ENCODE peak calls at places on chromosomes 7 and 10, in four cellular contexts. T is GM12878, C is SK-N-SH, W is A549. G is an unnamed sample.

GRCh38 chr10:24299587-24300258 is 90.8 kb downstream of the KIAA1217 start:
- DNase-seq in T (no peak), C (no peak), W (no peak), G (no peak)

GRCh38 chr7:6479067-6479466 is 31.3 kb upstream of the DAGLB start:
- DNase-seq in T (no peak), C (no peak), W (no peak), G (no peak)

GRCh38 chr10:71754562-71754961 is 18.8 kb downstream of the VSIR start:
- DNase-seq in T (no peak), C (no peak), W (no peak), G (no peak)

GRCh38 chr7:64614812-64615211 is 51.1 kb upstream of the ZNF107 start:
- DNase-seq in T (no peak), C (no peak), W (no peak), G (no peak)

GRCh38 chr10:81251457-81252115 is 623.4 kb upstream of the NRG3 start:
- DNase-seq in T (no peak), C (no peak), W (no peak), G (no peak)

GRCh38 chr10:117425908-117426566 is 50.8 kb upstream of the PDZD8 start:
- DNase-seq in T (no peak), C (no peak), W (no peak), G (no peak)

GRCh38 chr7:2689951-2690705 is 2.1 kb downstream of the AMZ1 start:
- DNase-seq in T (no peak), C (no peak), W (no peak), G (no peak)

GRCh38 chr7:37916673-37917660 is at the start of gene SFRP4:
- DNase-seq in T (no peak), C (peak; percentile 77), W (peak; percentile 47), G (peak; percentile 76)

GRCh38 chr7:2722591-2722990 is 34.6 kb downstream of the AMZ1 start:
- DNase-seq in T (no peak), C (no peak), W (no peak), G (no peak)

GRCh38 chr10:100148353-100149211 is 37.2 kb downstream of the ERLIN1 start:
- DNase-seq in T (peak; percentile 61), C (no peak), W (peak; percentile 11), G (peak; percentile 43)

GRCh38 chr10:44818721-44819127 is 92.4 kb upstream of the TMEM72 start:
- DNase-seq in T (no peak), C (no peak), W (no peak), G (no peak)

GRCh38 chr7:8064828-8065227 is 96.2 kb downstream of the GLCCI1 start:
- DNase-seq in T (no peak), C (no peak), W (no peak), G (no peak)

GRCh38 chr7:140857048-140857447 is 67.7 kb downstream of the BRAF start:
- DNase-seq in T (no peak), C (no peak), W (no peak), G (no peak)

GRCh38 chr10:28604567-28605536 is 71.9 kb downstream of the WAC start:
- DNase-seq in T (no peak), C (no peak), W (no peak), G (no peak)

GRCh38 chr10:130109796-130110235 is 814 bp downstream of the C10orf143 start:
- DNase-seq in T (peak; percentile 61), C (peak; percentile 75), W (peak; percentile 58), G (peak; percentile 83)

GRCh38 chr7:91846436-91846835 is 34.1 kb downstream of the MTERF1 start:
- DNase-seq in T (no peak), C (no peak), W (no peak), G (no peak)

GRCh38 chr10:59289809-59290208 is 72.5 kb downstream of the FAM13C start:
- DNase-seq in T (no peak), C (no peak), W (no peak), G (no peak)

GRCh38 chr10:12509794-12510100 is 160.4 kb downstream of the CAMK1D start:
- DNase-seq in T (no peak), C (no peak), W (no peak), G (no peak)

GRCh38 chr7:135257790-135258189 is 24.2 kb downstream of the STRA8 start:
- DNase-seq in T (no peak), C (no peak), W (no peak), G (peak; percentile 79)

GRCh38 chr10:23191764-23192395 is at the start of gene PTF1A:
- DNase-seq in T (no peak), C (peak; percentile 49), W (no peak), G (no peak)

GRCh38 chr10:27038168-27038567 is 62.1 kb downstream of the ANKRD26 start:
- DNase-seq in T (no peak), C (no peak), W (no peak), G (no peak)

GRCh38 chr10:8369666-8370065 is 315.2 kb downstream of the GATA3 start:
- DNase-seq in T (peak; percentile 30), C (no peak), W (no peak), G (no peak)

GRCh38 chr10:122154733-122155366 is 116.2 kb upstream of the BTBD16 start:
- DNase-seq in T (no peak), C (no peak), W (no peak), G (no peak)

GRCh38 chr10:124364674-124365073 is 54.0 kb downstream of the OAT start:
- DNase-seq in T (no peak), C (no peak), W (no peak), G (no peak)

GRCh38 chr10:74983383-74983782 is 128.1 kb upstream of the SAMD8 start:
- DNase-seq in T (no peak), C (no peak), W (no peak), G (no peak)

GRCh38 chr7:80918406-80918805 is 445 bp downstream of the SEMA3C start:
- DNase-seq in T (no peak), C (no peak), W (no peak), G (no peak)

GRCh38 chr10:16967866-16968721 is 150.9 kb upstream of the RSU1 start:
- DNase-seq in T (no peak), C (no peak), W (peak; percentile 24), G (peak; percentile 40)

GRCh38 chr7:66452165-66452564 is 176.5 kb upstream of the KCTD7 start:
- DNase-seq in T (no peak), C (no peak), W (no peak), G (peak; percentile 24)

GRCh38 chr10:12042409-12042796 is 206 bp downstream of the UPF2 start:
- DNase-seq in T (no peak), C (no peak), W (peak; percentile 26), G (no peak)

GRCh38 chr7:138170959-138171703 is 94.9 kb downstream of the AKR1D1 start:
- DNase-seq in T (peak; percentile 55), C (no peak), W (no peak), G (no peak)

GRCh38 chr7:46355331-46355730 is 434.3 kb upstream of the IGFBP3 start:
- DNase-seq in T (no peak), C (no peak), W (no peak), G (no peak)

GRCh38 chr10:78950656-78951587 is 117.8 kb upstream of the ZMIZ1 start:
- DNase-seq in T (no peak), C (no peak), W (no peak), G (no peak)

GRCh38 chr10:114393482-114393881 is 10.8 kb downstream of the AFAP1L2 start:
- DNase-seq in T (no peak), C (no peak), W (no peak), G (no peak)

GRCh38 chr7:26616235-26616634 is 248.2 kb downstream of the SKAP2 start:
- DNase-seq in T (no peak), C (no peak), W (no peak), G (no peak)
- TF ChIP-seq PBX3 in T (no peak), C (no peak), W (no peak), G (no peak)

DNA sequence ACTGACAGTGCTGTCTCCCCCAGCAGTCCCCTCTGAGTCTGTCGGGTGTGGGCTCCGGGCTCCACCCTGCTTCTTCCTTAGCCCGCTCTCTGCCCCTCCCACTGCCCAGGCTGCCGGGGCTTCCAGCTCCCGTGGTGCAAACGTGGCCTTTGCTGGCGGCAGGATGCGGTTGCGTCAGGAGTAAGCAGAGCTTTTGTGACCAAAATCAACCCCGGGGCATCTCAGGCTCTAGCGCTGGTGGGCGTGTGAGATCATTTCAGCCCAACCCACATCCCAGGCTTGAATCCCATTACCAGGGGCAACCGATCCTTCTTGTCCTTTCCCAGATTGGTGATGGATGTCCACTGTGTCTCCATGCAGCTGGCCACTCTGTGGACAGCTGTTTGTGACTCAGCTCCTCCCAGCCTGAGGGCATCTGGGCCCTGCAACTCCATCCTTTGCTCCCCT is 28.2 kb downstream of the PTPRE start:
- DNase-seq in T (no peak), C (no peak), W (no peak), G (no peak)
- TF ChIP-seq PBX3 in T (no peak), C (no peak), W (no peak), G (no peak)

GRCh38 chr7:31796375-31796774 is 109.4 kb downstream of the PPP1R17 start:
- DNase-seq in T (no peak), C (no peak), W (no peak), G (no peak)
- TF ChIP-seq PBX3 in T (no peak), C (no peak), W (no peak), G (no peak)

GRCh38 chr10:335151-335800 is 200.0 kb downstream of the ZMYND11 start:
- DNase-seq in T (no peak), C (no peak), W (peak; percentile 22), G (no peak)
- TF ChIP-seq PBX3 in T (no peak), C (no peak), W (no peak), G (no peak)

DNA sequence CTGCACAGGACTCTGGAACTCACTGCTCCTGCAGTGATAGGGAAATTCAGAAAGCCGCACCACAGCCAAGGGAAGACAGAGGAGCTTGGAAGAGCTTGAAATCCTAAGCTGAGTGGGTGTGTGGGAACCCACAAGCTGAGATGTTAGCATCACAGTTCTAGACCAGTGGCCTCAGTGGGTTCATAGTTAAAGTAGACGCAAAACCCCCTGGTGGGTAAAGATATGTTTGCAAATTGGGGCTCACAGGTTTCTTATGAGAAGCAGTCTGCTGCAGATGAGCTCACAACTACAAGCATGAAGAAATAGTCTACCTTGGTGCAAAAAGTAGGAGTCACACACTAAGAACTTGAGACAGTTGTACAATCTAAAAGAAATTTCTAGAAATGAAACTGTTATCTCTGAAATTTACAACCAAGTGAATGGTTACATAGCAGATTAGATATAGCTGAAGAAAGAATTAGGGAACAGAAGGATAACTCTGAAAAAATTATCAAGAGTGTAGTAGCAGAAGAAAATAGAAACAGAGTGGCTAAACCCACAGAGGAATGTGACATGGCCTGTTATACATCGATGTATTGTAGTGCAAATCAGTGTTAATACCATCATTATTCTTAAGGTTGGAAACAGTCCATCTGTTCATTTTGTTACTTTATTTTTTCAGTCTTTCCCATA is 77.2 kb downstream of the DYNC2I1 start:
- DNase-seq in T (no peak), C (no peak), W (no peak), G (no peak)
- TF ChIP-seq PBX3 in T (no peak), C (no peak), W (no peak), G (no peak)

GRCh38 chr7:150973571-150974451 is 4.3 kb downstream of the KCNH2 start:
- DNase-seq in T (no peak), C (no peak), W (no peak), G (no peak)
- TF ChIP-seq PBX3 in T (no peak), C (no peak), W (no peak), G (no peak)

GRCh38 chr7:105304040-105304895 is 84.5 kb downstream of the SRPK2 start:
- DNase-seq in T (peak; percentile 53), C (no peak), W (no peak), G (peak; percentile 91)
- TF ChIP-seq PBX3 in T (no peak), C (no peak), W (no peak), G (no peak)